ENCODE peak calls at places on chromosomes 5 and 9, in five cellular contexts. J is colonic mucosa; T is central memory CD4-positive, alpha-beta T cell; O is T-helper 1 cell; K is amniotic stem cell. D is an unnamed sample.

GRCh38 chr9:97615439-97616072 is 17.6 kb downstream of the TSTD2 start:
- DNase-seq in J (peak; percentile 72), T (peak; percentile 56), O (peak; percentile 30), K (peak; percentile 6), D (peak; percentile 58)

GRCh38 chr5:179818746-179819295 is 1.9 kb upstream of the SQSTM1 start:
- DNase-seq in J (peak; percentile 96), T (peak; percentile 89), O (peak; percentile 92), K (peak; percentile 78), D (peak; percentile 94)

GRCh38 chr9:33403941-33404781 is 1.8 kb upstream of the AQP7 start:
- DNase-seq in J (no peak), T (no peak), O (no peak), K (no peak), D (no peak)

GRCh38 chr9:21455320-21455719 is 15.1 kb downstream of the IFNA1 start:
- DNase-seq in J (no peak), T (peak; percentile 31), O (no peak), K (no peak), D (no peak)

GRCh38 chr9:125687464-125687863 is 19.5 kb downstream of the MAPKAP1 start:
- DNase-seq in J (no peak), T (no peak), O (no peak), K (no peak), D (no peak)

GRCh38 chr9:99040911-99041582 is 63.9 kb upstream of the TGFBR1 start:
- DNase-seq in J (no peak), T (no peak), O (no peak), K (peak; percentile 50), D (no peak)

GRCh38 chr5:169431386-169431785 is 130.4 kb upstream of the SLIT3 start:
- DNase-seq in J (no peak), T (no peak), O (no peak), K (no peak), D (no peak)

GRCh38 chr9:128787583-128788156 is 617 bp downstream of the TBC1D13 start:
- DNase-seq in J (peak; percentile 51), T (peak; percentile 3), O (no peak), K (no peak), D (no peak)

GRCh38 chr5:170143710-170144109 is 38.0 kb downstream of the FOXI1 start:
- DNase-seq in J (no peak), T (no peak), O (no peak), K (no peak), D (no peak)

GRCh38 chr5:134371834-134372340 is 518 bp downstream of the UBE2B start:
- DNase-seq in J (peak; percentile 77), T (peak; percentile 13), O (peak; percentile 17), K (no peak), D (peak; percentile 78)

GRCh38 chr5:138148811-138149210 is 9.6 kb upstream of the NME5 start:
- DNase-seq in J (peak; percentile 60), T (no peak), O (no peak), K (no peak), D (no peak)

GRCh38 chr9:127012250-127012649 is 97.7 kb downstream of the RALGPS1 start:
- DNase-seq in J (no peak), T (no peak), O (no peak), K (no peak), D (no peak)

GRCh38 chr9:5230554-5230953 is 665 bp upstream of the INSL4 start:
- DNase-seq in J (no peak), T (no peak), O (no peak), K (no peak), D (no peak)

D was measured in Peyer's patch.